ENCODE peak calls at places on chromosome 17, in four cellular contexts. One of them, this sample, is unnamed.
A peak's percentile ranks its signal among the peaks of the same experiment; 100 is the strongest.

GRCh38 chr17:60300011-60300410 is 91.9 kb downstream of the USP32 start:
- DNase-seq in H1: no peak
- DNase-seq in ovary: no peak
- DNase-seq in suprapubic skin: no peak
- DNase-seq in this sample: no peak

GRCh38 chr17:2054262-2054739 is 602 bp upstream of the HIC1 start:
- DNase-seq in H1: no peak
- DNase-seq in ovary: peak; percentile 75
- DNase-seq in suprapubic skin: no peak
- DNase-seq in this sample: no peak

GRCh38 chr17:64232466-64233262 is 30.4 kb downstream of the TEX2 start:
- DNase-seq in H1: no peak
- DNase-seq in ovary: no peak
- DNase-seq in suprapubic skin: no peak
- DNase-seq in this sample: no peak

GRCh38 chr17:56297142-56297541 is 143.9 kb downstream of the ANKFN1 start:
- DNase-seq in H1: no peak
- DNase-seq in ovary: no peak
- DNase-seq in suprapubic skin: no peak
- DNase-seq in this sample: no peak

GRCh38 chr17:2076461-2076984 is 21.6 kb downstream of the HIC1 start:
- DNase-seq in H1: no peak
- DNase-seq in ovary: no peak
- DNase-seq in suprapubic skin: no peak
- DNase-seq in this sample: no peak

GRCh38 chr17:83149761-83150251 is 70.4 kb downstream of the METRNL start:
- DNase-seq in H1: no peak
- DNase-seq in ovary: no peak
- DNase-seq in suprapubic skin: no peak
- DNase-seq in this sample: peak; percentile 62

GRCh38 chr17:79695293-79696158 is 35.2 kb upstream of the ENPP7 start:
- DNase-seq in H1: no peak
- DNase-seq in ovary: no peak
- DNase-seq in suprapubic skin: no peak
- DNase-seq in this sample: no peak

GRCh38 chr17:2059837-2060658 is 5.1 kb downstream of the HIC1 start:
- DNase-seq in H1: no peak
- DNase-seq in ovary: peak; percentile 37
- DNase-seq in suprapubic skin: no peak
- DNase-seq in this sample: no peak

GRCh38 chr17:38554430-38555350 is 51.1 kb downstream of the SRCIN1 start:
- DNase-seq in H1: no peak
- DNase-seq in ovary: no peak
- DNase-seq in suprapubic skin: no peak
- DNase-seq in this sample: no peak

GRCh38 chr17:51604299-51605020 is 344.1 kb downstream of the UTP18 start:
- DNase-seq in H1: no peak
- DNase-seq in ovary: no peak
- DNase-seq in suprapubic skin: no peak
- DNase-seq in this sample: no peak

GRCh38 chr17:82047914-82048570 is 3.6 kb downstream of the RFNG start:
- DNase-seq in H1: no peak
- DNase-seq in ovary: no peak
- DNase-seq in suprapubic skin: no peak
- DNase-seq in this sample: peak; percentile 71

GRCh38 chr17:50593321-50593720 is 32.8 kb downstream of the CACNA1G start:
- DNase-seq in H1: no peak
- DNase-seq in ovary: no peak
- DNase-seq in suprapubic skin: no peak
- DNase-seq in this sample: peak; percentile 87

GRCh38 chr17:81582341-81582740 is 30.2 kb upstream of the FAAP100 start:
- DNase-seq in H1: no peak
- DNase-seq in ovary: no peak
- DNase-seq in suprapubic skin: no peak
- DNase-seq in this sample: no peak

DNA sequence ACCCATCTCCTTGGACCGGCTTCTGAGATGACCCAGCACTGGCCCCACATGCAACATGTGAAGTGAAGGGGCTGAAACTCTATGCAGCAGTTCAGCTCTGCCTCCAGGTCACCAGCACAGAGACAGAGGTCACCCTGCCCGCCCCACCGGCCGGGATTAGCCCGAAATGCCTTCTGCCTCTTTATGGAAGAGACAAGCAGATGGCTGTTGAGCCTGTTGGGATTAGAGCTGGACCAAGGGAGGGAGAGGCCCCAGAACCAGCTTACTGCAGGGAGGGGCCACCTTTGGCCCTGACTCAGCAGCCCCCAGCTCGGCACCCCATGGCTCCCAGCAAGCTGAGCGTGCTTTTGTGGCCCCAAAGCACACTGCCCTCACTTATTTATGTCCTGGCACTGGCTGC is 5.7 kb downstream of the AIPL1 start:
- DNase-seq in H1: no peak
- DNase-seq in ovary: no peak
- DNase-seq in suprapubic skin: no peak
- DNase-seq in this sample: no peak
- H3K4me3 ChIP-seq in H1: no peak overlapping the region
- H3K4me3 ChIP-seq in ovary: no peak overlapping the region
- H3K4me3 ChIP-seq in suprapubic skin: no peak overlapping the region
- H3K4me3 ChIP-seq in this sample: no peak overlapping the region

GRCh38 chr17:35257080-35257701 is 14.3 kb downstream of the SLFN5 start:
- DNase-seq in H1: no peak
- DNase-seq in ovary: no peak
- DNase-seq in suprapubic skin: no peak
- DNase-seq in this sample: no peak
- TF ChIP-seq EP300 in H1: no peak
- TF ChIP-seq EP300 in ovary: no peak
- TF ChIP-seq EP300 in suprapubic skin: no peak
- TF ChIP-seq EP300 in this sample: no peak

DNA sequence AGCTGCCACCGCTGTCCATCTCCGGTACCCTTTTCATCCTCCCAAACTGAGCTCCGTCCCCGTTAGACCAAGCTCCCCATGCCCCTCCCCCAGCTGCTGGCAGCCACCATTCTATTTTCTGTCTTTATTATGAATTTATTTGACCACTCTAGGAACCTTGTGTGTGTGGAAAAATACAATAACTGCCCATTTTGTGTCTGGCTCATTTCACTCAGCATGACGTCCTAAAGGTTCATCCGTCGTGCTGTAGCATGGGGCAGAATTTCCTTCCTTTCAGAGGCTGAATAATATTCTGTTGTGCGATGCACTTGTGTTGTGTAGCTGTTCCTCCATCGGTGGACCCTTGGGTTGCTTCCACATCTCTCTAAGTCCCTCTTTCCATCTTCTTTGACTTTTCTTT is 263.1 kb downstream of the SEC14L1 start:
- DNase-seq in H1: no peak
- DNase-seq in ovary: no peak
- DNase-seq in suprapubic skin: no peak
- DNase-seq in this sample: no peak
- H3K4me1 ChIP-seq in H1: peaks cover 16% of the 10 kb centered on the region
- H3K4me1 ChIP-seq in ovary: peaks cover 14% of the 10 kb centered on the region
- H3K4me1 ChIP-seq in suprapubic skin: peaks cover 65% of the 10 kb centered on the region
- H3K4me1 ChIP-seq in this sample: peaks cover 56% of the 10 kb centered on the region

GRCh38 chr17:75087182-75087557 is 584 bp upstream of the SLC16A5 start:
- DNase-seq in H1: no peak
- DNase-seq in ovary: no peak
- DNase-seq in suprapubic skin: no peak
- DNase-seq in this sample: no peak

GRCh38 chr17:75087558-75088453 is at the start of gene SLC16A5:
- DNase-seq in H1: peak; percentile 75
- DNase-seq in ovary: peak; percentile 82
- DNase-seq in suprapubic skin: peak; percentile 92
- DNase-seq in this sample: peak; percentile 98

GRCh38 chr17:75088465-75088895 is 726 bp downstream of the SLC16A5 start:
- DNase-seq in H1: no peak
- DNase-seq in ovary: no peak
- DNase-seq in suprapubic skin: no peak
- DNase-seq in this sample: no peak

GRCh38 chr17:75088902-75089417 is 1.2 kb downstream of the SLC16A5 start:
- DNase-seq in H1: no peak
- DNase-seq in ovary: no peak
- DNase-seq in suprapubic skin: no peak
- DNase-seq in this sample: no peak

DNA sequence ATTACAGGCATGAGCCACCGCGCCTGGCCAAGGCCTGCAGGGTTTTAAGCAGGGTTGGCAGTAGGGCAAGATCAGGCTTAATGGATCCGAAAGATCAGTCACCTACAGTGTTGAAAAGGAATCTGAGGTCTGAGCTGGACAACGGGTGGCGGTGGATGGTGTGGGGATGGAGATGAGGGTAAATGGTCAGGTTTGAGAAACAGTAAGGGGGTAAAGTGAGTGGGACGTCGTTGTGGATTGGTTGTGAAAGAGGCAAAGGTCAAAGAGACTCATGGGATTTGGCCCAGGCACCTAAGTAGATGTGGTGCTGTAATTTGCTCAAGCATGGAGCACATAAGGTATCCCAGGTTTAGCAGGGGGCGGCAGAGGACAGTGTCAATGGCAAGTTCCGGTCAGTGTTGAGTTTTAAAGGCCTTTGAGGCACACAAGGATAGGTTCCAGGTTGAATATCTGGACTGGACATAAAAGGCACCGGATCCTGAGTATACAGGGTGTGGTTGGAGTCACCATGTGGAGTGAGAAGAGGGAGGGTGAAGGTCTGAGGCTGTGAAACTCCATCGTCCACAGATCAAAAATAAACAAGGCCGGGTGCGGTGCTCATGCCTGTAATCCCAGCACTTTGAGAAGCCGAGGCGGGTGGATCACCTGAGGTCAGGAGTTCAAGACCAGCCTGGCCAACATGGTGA is 1.1 kb upstream of the SLC16A5 start:
- DNase-seq in H1: no peak
- DNase-seq in ovary: no peak
- DNase-seq in suprapubic skin: no peak
- DNase-seq in this sample: peak; percentile 41
- H3K4me3 ChIP-seq in H1: no peak overlapping the region
- H3K4me3 ChIP-seq in ovary: no peak overlapping the region
- H3K4me3 ChIP-seq in suprapubic skin: peak overlapping the region; percentile 75
- H3K4me3 ChIP-seq in this sample: peak overlapping the region; percentile 60